ENCODE peak calls at places on chromosomes 4 and X, in seven cellular contexts. V, T, D, P, G, L and F are unnamed samples.

GRCh38 chrX:69158166-69159040 is 6.8 kb downstream of the PJA1 start:
- DNase-seq in V (peak), T (peak), D (peak), P (no peak), G (no peak), L (peak), F (peak)

GRCh38 chr4:15563871-15564270 is 91.3 kb downstream of the FBXL5 start:
- DNase-seq in V (peak), T (no peak), D (no peak), P (no peak), G (no peak), L (no peak), F (no peak)

GRCh38 chrX:53093748-53094583 is at the start of gene KANTR:
- DNase-seq in V (peak), T (peak), D (peak), P (peak), G (peak), L (peak), F (peak)

GRCh38 chr4:1337376-1337831 is 9.6 kb upstream of the UVSSA start:
- DNase-seq in V (no peak), T (no peak), D (no peak), P (no peak), G (no peak), L (no peak), F (peak)

GRCh38 chr4:71254451-71255012 is 84.3 kb upstream of the SLC4A4 start:
- DNase-seq in V (no peak), T (no peak), D (no peak), P (no peak), G (no peak), L (no peak), F (no peak)

GRCh38 chr4:65416875-65417274 is 253.4 kb downstream of the EPHA5 start:
- DNase-seq in V (no peak), T (peak), D (no peak), P (no peak), G (no peak), L (no peak), F (no peak)

GRCh38 chrX:85685843-85686242 is 306.4 kb upstream of the POF1B start:
- DNase-seq in V (no peak), T (no peak), D (peak), P (no peak), G (no peak), L (no peak), F (no peak)

GRCh38 chr4:24794111-24794860 is 1.1 kb upstream of the SOD3 start:
- DNase-seq in V (no peak), T (peak), D (no peak), P (no peak), G (no peak), L (no peak), F (no peak)

GRCh38 chr4:150224896-150225591 is 146.8 kb downstream of the DCLK2 start:
- DNase-seq in V (no peak), T (no peak), D (no peak), P (no peak), G (no peak), L (no peak), F (no peak)

GRCh38 chr4:13322681-13323101 is 161.4 kb downstream of the RAB28 start:
- DNase-seq in V (no peak), T (no peak), D (no peak), P (no peak), G (no peak), L (no peak), F (no peak)

GRCh38 chr4:100067255-100067654 is 117.2 kb upstream of the H2AZ1 start:
- DNase-seq in V (no peak), T (no peak), D (no peak), P (no peak), G (no peak), L (no peak), F (no peak)

GRCh38 chrX:72569786-72570185 is 2.9 kb downstream of the HDAC8 start:
- DNase-seq in V (no peak), T (no peak), D (no peak), P (no peak), G (no peak), L (no peak), F (peak)

GRCh38 chrX:94058728-94059382 is 384.8 kb downstream of the FAM133A start:
- DNase-seq in V (peak), T (no peak), D (no peak), P (no peak), G (no peak), L (no peak), F (peak)

DNA sequence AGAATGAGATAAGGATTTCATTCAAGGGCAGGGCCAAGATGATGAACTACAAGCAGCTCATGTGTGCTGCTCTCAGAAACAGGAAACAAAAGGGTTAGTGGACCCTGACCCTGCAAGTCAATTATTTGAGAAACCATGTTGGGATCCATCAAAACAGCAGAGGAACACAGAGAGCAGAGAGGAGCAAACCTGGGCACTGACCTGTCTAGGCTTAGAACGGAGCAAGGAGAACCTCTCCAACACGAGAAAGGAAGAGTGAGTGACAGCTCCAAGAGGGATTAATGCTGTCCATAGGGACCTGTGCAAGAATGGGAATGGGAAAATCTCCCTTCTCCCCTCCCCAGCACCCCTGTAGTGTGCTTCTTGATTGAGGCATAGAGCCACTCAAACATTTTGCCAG is 53.9 kb upstream of the UGT2B4 start:
- DNase-seq in V (no peak), T (no peak), D (no peak), P (no peak), G (no peak), L (no peak), F (no peak)
- TF ChIP-seq POLR2A in V (no peak), T (no peak), D (no peak), P (no peak), G (no peak), L (no peak), F (no peak)

GRCh38 chr4:5973486-5974220 is 44.6 kb downstream of the C4orf50 start:
- DNase-seq in V (no peak), T (no peak), D (no peak), P (no peak), G (peak), L (peak), F (no peak)

GRCh38 chr4:5976431-5976830 is 41.8 kb downstream of the C4orf50 start:
- DNase-seq in V (no peak), T (no peak), D (no peak), P (no peak), G (peak), L (no peak), F (no peak)

GRCh38 chr4:5972571-5972970 is 45.7 kb downstream of the C4orf50 start:
- DNase-seq in V (no peak), T (no peak), D (no peak), P (no peak), G (peak), L (peak), F (no peak)

GRCh38 chr4:5973033-5973432 is 45.2 kb downstream of the C4orf50 start:
- DNase-seq in V (no peak), T (no peak), D (no peak), P (no peak), G (peak), L (peak), F (no peak)

GRCh38 chr4:5974321-5974720 is 43.9 kb downstream of the C4orf50 start:
- DNase-seq in V (no peak), T (no peak), D (no peak), P (no peak), G (no peak), L (peak), F (no peak)
- TF ChIP-seq POLR2A in V (no peak), T (no peak), D (no peak), P (no peak), G (no peak), L (no peak), F (no peak)

GRCh38 chr4:73103799-73104503 is 34.4 kb upstream of the COX18 start:
- DNase-seq in V (peak), T (no peak), D (no peak), P (no peak), G (no peak), L (no peak), F (peak)
- TF ChIP-seq POLR2A in V (no peak), T (no peak), D (no peak), P (no peak), G (no peak), L (no peak), F (no peak)

GRCh38 chr4:3441501-3442459 is at the start of gene HGFAC:
- DNase-seq in V (no peak), T (no peak), D (no peak), P (no peak), G (no peak), L (no peak), F (no peak)

GRCh38 chr4:3442460-3442958 is 741 bp downstream of the HGFAC start:
- DNase-seq in V (no peak), T (no peak), D (no peak), P (no peak), G (no peak), L (no peak), F (no peak)

GRCh38 chr4:3440011-3440410 is 1.8 kb upstream of the HGFAC start:
- DNase-seq in V (no peak), T (no peak), D (no peak), P (no peak), G (no peak), L (no peak), F (no peak)

GRCh38 chr4:3439391-3439790 is 2.4 kb upstream of the HGFAC start:
- DNase-seq in V (no peak), T (no peak), D (no peak), P (no peak), G (no peak), L (no peak), F (no peak)

GRCh38 chr4:3440979-3441500 is 728 bp upstream of the HGFAC start:
- DNase-seq in V (peak), T (no peak), D (no peak), P (no peak), G (no peak), L (no peak), F (no peak)
- TF ChIP-seq POLR2A in V (no peak), T (no peak), D (no peak), P (no peak), G (no peak), L (no peak), F (no peak)

GRCh38 chr4:153641532-153641931 is 42.5 kb upstream of the TLR2 start:
- DNase-seq in V (no peak), T (no peak), D (no peak), P (no peak), G (no peak), L (no peak), F (no peak)

GRCh38 chr4:153639556-153640475 is 44.3 kb upstream of the TLR2 start:
- DNase-seq in V (no peak), T (no peak), D (no peak), P (no peak), G (no peak), L (no peak), F (no peak)

GRCh38 chr4:153638011-153638410 is 46.1 kb upstream of the TLR2 start:
- DNase-seq in V (no peak), T (no peak), D (no peak), P (no peak), G (no peak), L (no peak), F (no peak)

GRCh38 chr4:153638999-153639398 is 45.1 kb upstream of the TLR2 start:
- DNase-seq in V (no peak), T (no peak), D (no peak), P (no peak), G (no peak), L (no peak), F (no peak)

DNA sequence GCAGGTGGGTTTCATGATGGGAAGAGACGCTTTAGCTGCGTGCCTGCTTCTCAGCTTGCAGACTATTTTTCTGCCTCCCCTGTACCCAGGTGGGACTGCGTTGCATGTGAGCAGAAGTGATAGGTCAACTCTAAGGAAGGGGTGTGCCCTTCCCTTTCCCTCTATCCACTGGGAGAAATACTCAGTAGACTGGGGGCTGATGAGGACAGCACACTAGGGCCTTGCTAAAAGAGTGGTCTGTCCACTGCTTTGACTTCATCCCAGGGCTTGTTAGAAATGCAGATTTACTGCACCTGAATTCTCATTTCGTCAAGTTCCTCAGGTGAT is 43.6 kb upstream of the TLR2 start:
- DNase-seq in V (no peak), T (no peak), D (no peak), P (no peak), G (no peak), L (no peak), F (no peak)
- TF ChIP-seq POLR2A in V (no peak), T (no peak), D (no peak), P (no peak), G (no peak), L (no peak), F (no peak)

GRCh38 chr4:156939801-156940200 is 31.8 kb downstream of the PDGFC start:
- DNase-seq in V (no peak), T (no peak), D (no peak), P (no peak), G (no peak), L (no peak), F (no peak)
- TF ChIP-seq POLR2A in V (no peak), T (no peak), D (no peak), P (no peak), G (no peak), L (no peak), F (no peak)

GRCh38 chr4:145131848-145132247 is 33.7 kb downstream of the ABCE1 start:
- DNase-seq in V (no peak), T (no peak), D (no peak), P (no peak), G (no peak), L (no peak), F (no peak)
- TF ChIP-seq POLR2A in V (no peak), T (no peak), D (no peak), P (peak), G (no peak), L (no peak), F (no peak)

GRCh38 chrX:23008431-23009099 is 8.8 kb downstream of the DDX53 start:
- DNase-seq in V (peak), T (no peak), D (no peak), P (no peak), G (no peak), L (no peak), F (peak)

GRCh38 chrX:22999696-23000223 is at the start of gene DDX53:
- DNase-seq in V (no peak), T (no peak), D (no peak), P (no peak), G (no peak), L (no peak), F (no peak)

DNA sequence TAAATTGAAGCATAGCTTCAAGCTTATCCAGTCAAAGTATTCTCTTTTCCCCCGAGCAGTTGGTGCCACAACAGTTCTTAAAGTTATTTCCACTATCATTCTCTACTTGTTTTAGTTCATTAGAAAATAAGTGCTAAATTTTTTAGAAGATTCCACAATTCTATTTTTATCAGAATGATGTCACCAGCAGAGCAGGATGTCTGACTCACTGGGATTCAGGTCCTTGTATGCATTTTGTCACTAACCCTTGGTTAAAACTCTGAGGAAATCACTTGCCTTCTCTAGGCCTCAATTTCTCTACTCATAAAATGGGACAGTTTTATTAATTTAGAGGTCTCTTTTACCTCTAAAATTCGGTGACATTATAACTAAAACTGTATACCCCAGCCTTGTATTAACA is 3.4 kb downstream of the DDX53 start:
- DNase-seq in V (no peak), T (no peak), D (no peak), P (no peak), G (no peak), L (no peak), F (no peak)
- TF ChIP-seq POLR2A in V (no peak), T (no peak), D (no peak), P (no peak), G (no peak), L (no peak), F (no peak)

GRCh38 chr4:54228563-54229501 is at the start of gene PDGFRA:
- DNase-seq in V (no peak), T (peak), D (peak), P (no peak), G (no peak), L (peak), F (no peak)

GRCh38 chr4:54226399-54227260 is 2.5 kb upstream of the PDGFRA start:
- DNase-seq in V (no peak), T (peak), D (peak), P (no peak), G (no peak), L (peak), F (no peak)

GRCh38 chr4:54227261-54228063 is 1.6 kb upstream of the PDGFRA start:
- DNase-seq in V (no peak), T (peak), D (peak), P (no peak), G (no peak), L (peak), F (no peak)

GRCh38 chr4:54229631-54230478 is 762 bp downstream of the PDGFRA start:
- DNase-seq in V (no peak), T (no peak), D (peak), P (no peak), G (no peak), L (peak), F (no peak)

DNA sequence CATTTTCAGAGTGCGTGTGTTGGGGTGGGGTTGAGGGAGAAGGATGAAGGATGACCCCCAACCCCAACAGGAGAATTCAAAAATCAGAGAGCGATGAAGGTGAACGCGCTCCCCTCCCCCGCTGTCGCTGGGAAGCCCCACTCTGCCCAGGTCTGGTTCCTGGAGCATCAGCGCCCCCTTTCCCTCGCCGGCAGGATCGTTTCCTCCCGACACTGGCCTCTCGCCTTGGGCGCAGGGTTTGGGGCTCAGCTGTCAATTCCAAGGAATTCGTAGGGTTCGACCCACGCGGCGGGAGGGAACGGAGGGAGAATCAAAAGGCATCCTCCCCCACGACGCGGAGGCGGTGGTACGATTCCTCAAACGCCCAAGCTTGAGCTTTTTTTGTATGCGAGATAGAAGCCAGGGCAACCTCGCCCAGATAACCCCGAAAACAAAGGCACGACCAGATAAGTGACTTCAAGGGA is 997 bp upstream of the PDGFRA start:
- DNase-seq in V (peak), T (peak), D (peak), P (peak), G (peak), L (peak), F (peak)
- TF ChIP-seq POLR2A in V (no peak), T (no peak), D (no peak), P (no peak), G (no peak), L (no peak), F (no peak)